ENCODE peak calls at places on chromosomes 16 and 17, in seven cellular contexts. One of them, this sample, is unnamed. For H3K9me3, the result is how much of the 10 kb centered on the place peaks cover.

GRCh38 chr16:56675685-56676210 is 6.1 kb downstream of the MT1H start:
- DNase-seq in tibial nerve: no peak
- DNase-seq in PC-9: no peak
- DNase-seq in H1: peak
- DNase-seq in HCT116: no peak
- DNase-seq in GM23248: no peak
- DNase-seq in MM.1S: no peak
- DNase-seq in this sample: no peak

GRCh38 chr17:76671123-76671911 is 27.8 kb upstream of the ST6GALNAC1 start:
- DNase-seq in PC-9: peak
- DNase-seq in H1: peak
- DNase-seq in GM23248: peak
- DNase-seq in HCT116: peak
- DNase-seq in MM.1S: peak
- DNase-seq in tibial nerve: peak
- DNase-seq in this sample: peak

GRCh38 chr16:66030036-66030435 is 336.5 kb upstream of the CDH5 start:
- DNase-seq in GM23248: peak
- DNase-seq in PC-9: no peak
- DNase-seq in tibial nerve: no peak
- DNase-seq in HCT116: no peak
- DNase-seq in H1: no peak
- DNase-seq in MM.1S: no peak
- DNase-seq in this sample: no peak

GRCh38 chr17:48724241-48725004 is 1.4 kb downstream of the PRAC2 start:
- DNase-seq in PC-9: peak
- DNase-seq in MM.1S: peak
- DNase-seq in tibial nerve: peak
- DNase-seq in GM23248: peak
- DNase-seq in HCT116: peak
- DNase-seq in H1: peak
- DNase-seq in this sample: peak

GRCh38 chr17:1197781-1198490 is 18.2 kb upstream of the ABR start:
- DNase-seq in tibial nerve: peak
- DNase-seq in GM23248: peak
- DNase-seq in PC-9: no peak
- DNase-seq in HCT116: no peak
- DNase-seq in MM.1S: no peak
- DNase-seq in H1: no peak
- DNase-seq in this sample: peak

GRCh38 chr17:55398689-55399088 is 22.9 kb downstream of the MMD start:
- DNase-seq in H1: no peak
- DNase-seq in tibial nerve: no peak
- DNase-seq in GM23248: peak
- DNase-seq in HCT116: no peak
- DNase-seq in MM.1S: no peak
- DNase-seq in PC-9: no peak
- DNase-seq in this sample: no peak

GRCh38 chr16:13936596-13937081 is 16.7 kb downstream of the ERCC4 start:
- DNase-seq in MM.1S: no peak
- DNase-seq in H1: no peak
- DNase-seq in tibial nerve: peak
- DNase-seq in GM23248: peak
- DNase-seq in HCT116: no peak
- DNase-seq in PC-9: peak
- DNase-seq in this sample: no peak

GRCh38 chr17:8264320-8264719 is 15.2 kb downstream of the PFAS start:
- DNase-seq in HCT116: no peak
- DNase-seq in PC-9: no peak
- DNase-seq in MM.1S: no peak
- DNase-seq in H1: no peak
- DNase-seq in tibial nerve: no peak
- DNase-seq in GM23248: no peak
- DNase-seq in this sample: no peak

GRCh38 chr16:16161319-16161718 is 62.0 kb downstream of the ABCC6 start:
- DNase-seq in MM.1S: no peak
- DNase-seq in PC-9: no peak
- DNase-seq in H1: no peak
- DNase-seq in GM23248: no peak
- DNase-seq in HCT116: no peak
- DNase-seq in tibial nerve: no peak
- DNase-seq in this sample: no peak

GRCh38 chr16:89357460-89357859 is 132.9 kb downstream of the ANKRD11 start:
- DNase-seq in MM.1S: no peak
- DNase-seq in GM23248: peak
- DNase-seq in PC-9: no peak
- DNase-seq in H1: no peak
- DNase-seq in HCT116: no peak
- DNase-seq in tibial nerve: no peak
- DNase-seq in this sample: no peak

GRCh38 chr17:70144260-70144846 is 25.0 kb upstream of the KCNJ2 start:
- DNase-seq in HCT116: peak
- DNase-seq in MM.1S: peak
- DNase-seq in tibial nerve: no peak
- DNase-seq in H1: no peak
- DNase-seq in PC-9: no peak
- DNase-seq in GM23248: peak
- DNase-seq in this sample: no peak

GRCh38 chr17:57674894-57675293 is 70.2 kb downstream of the CCDC182 start:
- DNase-seq in tibial nerve: no peak
- DNase-seq in GM23248: no peak
- DNase-seq in HCT116: no peak
- DNase-seq in H1: no peak
- DNase-seq in PC-9: no peak
- DNase-seq in MM.1S: no peak
- DNase-seq in this sample: no peak

GRCh38 chr17:19706791-19707727 is 9.3 kb downstream of the SLC47A2 start:
- DNase-seq in tibial nerve: no peak
- DNase-seq in MM.1S: no peak
- DNase-seq in H1: peak
- DNase-seq in GM23248: no peak
- DNase-seq in PC-9: no peak
- DNase-seq in HCT116: no peak
- DNase-seq in this sample: no peak

GRCh38 chr16:83701494-83701893 is 106.3 kb upstream of the HSBP1 start:
- DNase-seq in MM.1S: peak
- DNase-seq in HCT116: no peak
- DNase-seq in GM23248: peak
- DNase-seq in tibial nerve: no peak
- DNase-seq in PC-9: no peak
- DNase-seq in H1: peak
- DNase-seq in this sample: no peak

GRCh38 chr17:41511130-41511529 is 5.7 kb upstream of the KRT13 start:
- DNase-seq in GM23248: no peak
- DNase-seq in PC-9: no peak
- DNase-seq in MM.1S: no peak
- DNase-seq in HCT116: no peak
- DNase-seq in tibial nerve: no peak
- DNase-seq in H1: no peak
- DNase-seq in this sample: no peak

GRCh38 chr17:6463616-6464445 is 19.6 kb downstream of the PIMREG start:
- DNase-seq in tibial nerve: no peak
- DNase-seq in GM23248: no peak
- DNase-seq in PC-9: no peak
- DNase-seq in HCT116: no peak
- DNase-seq in MM.1S: no peak
- DNase-seq in H1: no peak
- DNase-seq in this sample: no peak

GRCh38 chr17:40303009-40303657 is 5.8 kb upstream of the RARA start:
- DNase-seq in MM.1S: peak
- DNase-seq in PC-9: peak
- DNase-seq in H1: no peak
- DNase-seq in HCT116: peak
- DNase-seq in tibial nerve: peak
- DNase-seq in GM23248: peak
- DNase-seq in this sample: peak

GRCh38 chr16:80803341-80804060 is 897 bp downstream of the CDYL2 start:
- DNase-seq in tibial nerve: no peak
- DNase-seq in GM23248: peak
- DNase-seq in PC-9: no peak
- DNase-seq in H1: peak
- DNase-seq in HCT116: no peak
- DNase-seq in MM.1S: no peak
- DNase-seq in this sample: peak

GRCh38 chr16:84718-85452 is 6.9 kb downstream of the MPG start:
- DNase-seq in tibial nerve: peak
- DNase-seq in HCT116: no peak
- DNase-seq in H1: no peak
- DNase-seq in GM23248: peak
- DNase-seq in MM.1S: peak
- DNase-seq in PC-9: no peak
- DNase-seq in this sample: no peak

DNA sequence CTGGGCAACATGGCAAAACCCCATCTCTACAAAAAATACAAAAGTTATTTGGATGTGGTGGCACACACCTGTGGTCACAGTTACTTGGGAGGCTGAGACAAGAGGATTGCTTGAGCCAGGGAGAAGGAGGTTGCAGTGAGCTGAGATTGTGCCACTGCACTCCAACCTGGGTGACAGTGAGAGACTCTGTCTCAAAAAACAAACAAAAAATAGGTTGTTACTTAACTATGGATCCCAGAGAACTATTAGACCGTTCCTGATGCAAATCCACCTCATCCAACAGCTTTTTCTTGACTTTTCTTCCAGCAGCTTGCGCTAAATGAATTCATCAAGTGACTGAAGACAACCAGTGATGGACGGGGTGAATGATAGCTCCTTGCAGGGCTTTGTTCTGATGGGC is at the start of gene OR2C1:
- DNase-seq in tibial nerve: no peak
- DNase-seq in MM.1S: no peak
- DNase-seq in PC-9: no peak
- DNase-seq in HCT116: no peak
- DNase-seq in H1: no peak
- DNase-seq in GM23248: no peak
- DNase-seq in this sample: no peak
- H3K9me3 ChIP-seq in tibial nerve: under half
- H3K9me3 ChIP-seq in MM.1S: under half
- H3K9me3 ChIP-seq in PC-9: under half
- H3K9me3 ChIP-seq in HCT116: under half
- H3K9me3 ChIP-seq in H1: under half
- H3K9me3 ChIP-seq in GM23248: under half
- H3K9me3 ChIP-seq in this sample: under half

DNA sequence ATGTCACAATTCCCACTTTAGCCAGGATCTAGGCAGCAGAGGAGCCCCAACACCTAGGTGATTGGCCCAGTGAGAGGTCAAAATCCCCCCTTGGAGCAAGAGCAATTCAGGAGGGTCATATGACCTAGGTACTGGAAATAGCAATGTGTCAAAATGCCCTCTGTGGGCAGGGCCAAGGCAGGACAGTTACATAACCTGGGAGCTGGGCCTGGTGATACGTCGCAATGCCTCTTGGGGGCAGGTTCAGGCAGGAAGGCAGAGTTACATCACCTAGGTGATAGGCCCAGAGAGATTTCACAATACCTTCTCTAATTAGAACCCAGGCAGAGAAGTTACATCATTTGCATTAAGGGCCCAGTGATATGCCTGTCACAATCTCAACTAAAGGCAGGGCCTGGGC is 1906.3 kb downstream of the TP53TG3F start:
- DNase-seq in HCT116: no peak
- DNase-seq in H1: no peak
- DNase-seq in PC-9: no peak
- DNase-seq in MM.1S: no peak
- DNase-seq in tibial nerve: no peak
- DNase-seq in GM23248: no peak
- DNase-seq in this sample: no peak
- H3K9me3 ChIP-seq in HCT116: under half
- H3K9me3 ChIP-seq in H1: half or more
- H3K9me3 ChIP-seq in PC-9: under half
- H3K9me3 ChIP-seq in MM.1S: under half
- H3K9me3 ChIP-seq in tibial nerve: under half
- H3K9me3 ChIP-seq in GM23248: under half
- H3K9me3 ChIP-seq in this sample: under half

GRCh38 chr17:75032896-75033294 is 13.9 kb downstream of the ATP5PD start:
- DNase-seq in HCT116: no peak
- DNase-seq in PC-9: no peak
- DNase-seq in MM.1S: no peak
- DNase-seq in tibial nerve: peak
- DNase-seq in GM23248: peak
- DNase-seq in H1: no peak
- DNase-seq in this sample: no peak

GRCh38 chr17:75034236-75034908 is 12.4 kb downstream of the ATP5PD start:
- DNase-seq in MM.1S: peak
- DNase-seq in PC-9: peak
- DNase-seq in H1: peak
- DNase-seq in HCT116: peak
- DNase-seq in GM23248: peak
- DNase-seq in tibial nerve: peak
- DNase-seq in this sample: peak

GRCh38 chr17:75031972-75032895 is 14.5 kb downstream of the ATP5PD start:
- DNase-seq in GM23248: peak
- DNase-seq in HCT116: peak
- DNase-seq in MM.1S: no peak
- DNase-seq in PC-9: peak
- DNase-seq in tibial nerve: peak
- DNase-seq in H1: peak
- DNase-seq in this sample: peak

GRCh38 chr17:75033346-75034235 is 13.2 kb downstream of the ATP5PD start:
- DNase-seq in GM23248: peak
- DNase-seq in H1: peak
- DNase-seq in tibial nerve: peak
- DNase-seq in PC-9: peak
- DNase-seq in HCT116: peak
- DNase-seq in MM.1S: peak
- DNase-seq in this sample: peak

GRCh38 chr17:75030161-75030560 is 16.6 kb downstream of the ATP5PD start:
- DNase-seq in tibial nerve: no peak
- DNase-seq in PC-9: no peak
- DNase-seq in GM23248: no peak
- DNase-seq in HCT116: no peak
- DNase-seq in MM.1S: no peak
- DNase-seq in H1: no peak
- DNase-seq in this sample: no peak
- H3K9me3 ChIP-seq in tibial nerve: under half
- H3K9me3 ChIP-seq in PC-9: under half
- H3K9me3 ChIP-seq in GM23248: under half
- H3K9me3 ChIP-seq in HCT116: under half
- H3K9me3 ChIP-seq in MM.1S: under half
- H3K9me3 ChIP-seq in H1: under half
- H3K9me3 ChIP-seq in this sample: under half

GRCh38 chr16:29896841-29897240 is 2.5 kb downstream of the SEZ6L2 start:
- DNase-seq in GM23248: no peak
- DNase-seq in PC-9: no peak
- DNase-seq in HCT116: no peak
- DNase-seq in H1: no peak
- DNase-seq in MM.1S: no peak
- DNase-seq in tibial nerve: no peak
- DNase-seq in this sample: no peak

GRCh38 chr16:29894352-29894751 is 5.0 kb downstream of the SEZ6L2 start:
- DNase-seq in GM23248: no peak
- DNase-seq in MM.1S: no peak
- DNase-seq in tibial nerve: no peak
- DNase-seq in PC-9: no peak
- DNase-seq in H1: no peak
- DNase-seq in HCT116: no peak
- DNase-seq in this sample: no peak

GRCh38 chr16:29893553-29893952 is 5.8 kb downstream of the SEZ6L2 start:
- DNase-seq in HCT116: no peak
- DNase-seq in GM23248: no peak
- DNase-seq in MM.1S: no peak
- DNase-seq in H1: no peak
- DNase-seq in tibial nerve: no peak
- DNase-seq in PC-9: no peak
- DNase-seq in this sample: no peak

GRCh38 chr16:29892458-29892813 is 6.9 kb downstream of the SEZ6L2 start:
- DNase-seq in HCT116: no peak
- DNase-seq in H1: no peak
- DNase-seq in GM23248: no peak
- DNase-seq in PC-9: no peak
- DNase-seq in MM.1S: no peak
- DNase-seq in tibial nerve: no peak
- DNase-seq in this sample: no peak

GRCh38 chr16:29891525-29892457 is 7.6 kb downstream of the SEZ6L2 start:
- DNase-seq in H1: no peak
- DNase-seq in GM23248: no peak
- DNase-seq in tibial nerve: no peak
- DNase-seq in MM.1S: no peak
- DNase-seq in PC-9: no peak
- DNase-seq in HCT116: no peak
- DNase-seq in this sample: no peak
- H3K9me3 ChIP-seq in H1: under half
- H3K9me3 ChIP-seq in GM23248: under half
- H3K9me3 ChIP-seq in tibial nerve: under half
- H3K9me3 ChIP-seq in MM.1S: under half
- H3K9me3 ChIP-seq in PC-9: under half
- H3K9me3 ChIP-seq in HCT116: under half
- H3K9me3 ChIP-seq in this sample: under half

This sample was measured in T-helper 17 cell.